ENCODE peak calls at places on chromosomes 5 and 9, in four cellular contexts. H is fibroblast of lung, P is HFF-Myc, T is HCT116. K is an unnamed sample.

GRCh38 chr5:118637947-118638670 is 350.2 kb downstream of the DTWD2 start:
- DNase-seq in H (no peak), P (no peak), T (no peak), K (no peak)

GRCh38 chr5:146751054-146751453 is 127.5 kb downstream of the PPP2R2B start:
- DNase-seq in H (no peak), P (no peak), T (no peak), K (no peak)

GRCh38 chr9:99059074-99059894 is 45.6 kb upstream of the TGFBR1 start:
- DNase-seq in H (no peak), P (no peak), T (no peak), K (no peak)

GRCh38 chr9:135574331-135574730 is 12.8 kb downstream of the PAEP start:
- DNase-seq in H (no peak), P (no peak), T (no peak), K (no peak)

GRCh38 chr5:175697846-175698245 is 40.0 kb downstream of the HRH2 start:
- DNase-seq in H (no peak), P (no peak), T (no peak), K (no peak)

GRCh38 chr5:55593115-55593472 is 58.3 kb upstream of the PLPP1 start:
- DNase-seq in H (no peak), P (no peak), T (no peak), K (no peak)

GRCh38 chr5:74897049-74897448 is 30.9 kb upstream of the FAM169A start:
- DNase-seq in H (no peak), P (no peak), T (no peak), K (no peak)

GRCh38 chr5:125229556-125229955 is 483.1 kb upstream of the ZNF608 start:
- DNase-seq in H (no peak), P (no peak), T (no peak), K (no peak)

GRCh38 chr5:149380466-149381121 is 1.5 kb upstream of the IL17B start:
- DNase-seq in H (no peak), P (no peak), T (no peak), K (no peak)

GRCh38 chr5:181205735-181206401 is 872 bp upstream of the TRIM7 start:
- DNase-seq in H (peak; percentile 31), P (no peak), T (no peak), K (no peak)

GRCh38 chr9:131276891-131277672 is 772 bp upstream of the FAM78A start:
- DNase-seq in H (no peak), P (no peak), T (no peak), K (no peak)

GRCh38 chr5:145497041-145497440 is 338.1 kb downstream of the PRELID2 start:
- DNase-seq in H (no peak), P (no peak), T (no peak), K (no peak)

GRCh38 chr5:176803027-176803942 is 7.1 kb upstream of the UNC5A start:
- DNase-seq in H (no peak), P (no peak), T (no peak), K (no peak)

GRCh38 chr5:173880306-173880985 is 7.7 kb upstream of the CPEB4 start:
- DNase-seq in H (peak; percentile 18), P (no peak), T (no peak), K (peak; percentile 81)

GRCh38 chr5:179354305-179354882 is 9.1 kb upstream of the ADAMTS2 start:
- DNase-seq in H (no peak), P (no peak), T (no peak), K (no peak)

GRCh38 chr9:13688223-13688989 is 408.9 kb upstream of the MPDZ start:
- DNase-seq in H (no peak), P (no peak), T (no peak), K (no peak)

GRCh38 chr5:170757182-170757601 is 26.3 kb upstream of the GABRP start:
- DNase-seq in H (no peak), P (no peak), T (no peak), K (peak; percentile 25)

GRCh38 chr5:113047733-113048652 is 71.4 kb downstream of the DCP2 start:
- DNase-seq in H (no peak), P (no peak), T (no peak), K (no peak)

GRCh38 chr5:1466631-1467265 is 21.5 kb upstream of the SLC6A3 start:
- DNase-seq in H (no peak), P (no peak), T (no peak), K (no peak)

GRCh38 chr5:134794136-134794535 is 35.6 kb downstream of the DDX46 start:
- DNase-seq in H (no peak), P (no peak), T (no peak), K (peak; percentile 13)

GRCh38 chr9:37620386-37620785 is 28.0 kb upstream of the TOMM5 start:
- DNase-seq in H (no peak), P (no peak), T (no peak), K (no peak)

GRCh38 chr9:77488439-77489126 is 159.5 kb downstream of the GNA14 start:
- DNase-seq in H (peak; percentile 41), P (no peak), T (peak; percentile 7), K (peak; percentile 63)

GRCh38 chr5:65062684-65063083 is 294.0 kb downstream of the CWC27 start:
- DNase-seq in H (peak; percentile 97), P (peak; percentile 31), T (no peak), K (peak; percentile 99)

GRCh38 chr5:52867809-52868208 is 80.1 kb downstream of the ITGA1 start:
- DNase-seq in H (no peak), P (no peak), T (no peak), K (no peak)

GRCh38 chr5:87030699-87031098 is 237.0 kb upstream of the RASA1 start:
- DNase-seq in H (no peak), P (no peak), T (no peak), K (no peak)

GRCh38 chr5:93017854-93018253 is 563.2 kb downstream of the NR2F1-AS1 start:
- DNase-seq in H (peak; percentile 45), P (peak; percentile 54), T (no peak), K (peak; percentile 53)

GRCh38 chr5:103258957-103259704 is 568 bp downstream of the MACIR start:
- DNase-seq in H (peak; percentile 17), P (no peak), T (no peak), K (no peak)

GRCh38 chr5:103254921-103255320 is 3.6 kb upstream of the MACIR start:
- DNase-seq in H (no peak), P (no peak), T (no peak), K (no peak)

GRCh38 chr5:103255666-103256065 is 2.9 kb upstream of the MACIR start:
- DNase-seq in H (no peak), P (no peak), T (no peak), K (no peak)

GRCh38 chr5:103258368-103258956 is at the start of gene MACIR:
- DNase-seq in H (peak; percentile 95), P (peak; percentile 89), T (peak; percentile 94), K (peak; percentile 96)

DNA sequence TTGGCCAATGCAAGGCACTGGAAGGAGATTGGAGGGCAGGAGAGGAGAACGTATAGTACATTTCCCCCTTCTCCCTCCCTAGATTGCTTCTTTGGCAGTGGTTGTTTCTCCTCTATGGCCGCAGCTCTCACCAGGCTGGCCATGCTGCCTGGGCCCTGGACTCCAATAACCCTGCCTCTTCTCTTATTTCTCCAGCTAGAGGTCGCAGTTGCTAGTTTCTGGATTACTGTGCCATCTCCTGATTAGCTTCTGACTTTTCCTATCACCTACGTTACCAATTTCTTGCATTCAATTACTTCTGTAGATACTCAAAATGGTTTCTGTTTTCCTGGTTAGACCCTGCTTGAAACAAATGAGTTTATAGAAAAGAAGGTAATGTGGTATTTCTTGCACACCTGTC is 2.4 kb upstream of the MACIR start:
- DNase-seq in H (no peak), P (no peak), T (no peak), K (no peak)
- TF ChIP-seq CTCF in H (peak; percentile 10), P (no peak), T (peak; percentile 44), K (peak; percentile 19)

DNA sequence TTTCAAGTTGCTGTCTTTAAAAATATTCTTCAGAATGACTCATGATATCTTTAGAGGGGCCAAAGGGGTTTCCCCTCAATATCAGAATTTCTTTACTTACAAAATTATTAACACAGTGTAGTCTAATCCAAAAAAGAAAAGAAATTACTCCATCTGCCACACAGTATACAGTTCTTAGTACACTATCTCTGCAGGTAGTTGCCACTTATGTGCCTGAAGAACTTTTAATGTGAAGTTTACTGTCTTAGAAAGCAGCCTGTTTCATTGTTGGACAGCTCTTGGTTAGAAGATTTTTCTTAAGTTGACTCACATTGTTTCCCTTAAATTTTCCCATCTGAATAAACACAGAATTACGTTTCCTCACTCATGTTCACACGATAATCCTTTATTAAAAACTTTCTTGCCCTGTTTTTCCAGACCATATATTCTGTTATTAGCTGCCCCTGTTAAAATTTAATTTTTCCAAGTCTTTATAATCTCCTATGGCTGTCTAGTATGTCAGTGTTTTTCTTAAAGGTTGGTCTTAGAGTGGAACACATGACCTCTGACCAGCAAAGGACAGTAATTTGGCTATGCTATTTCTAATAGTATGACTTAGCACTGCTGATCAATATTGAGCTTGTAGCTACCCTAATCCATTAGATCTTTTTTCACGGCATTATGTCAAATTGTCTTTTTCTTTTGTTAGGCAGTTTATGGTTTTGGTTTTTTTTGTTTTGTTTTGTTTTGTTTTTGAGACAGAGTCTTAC is 21.8 kb upstream of the FKTN start:
- DNase-seq in H (no peak), P (no peak), T (no peak), K (no peak)
- H3K4me3 ChIP-seq in H (no peak overlapping the region), P (no peak overlapping the region), T (no peak overlapping the region), K (no peak overlapping the region)

DNA sequence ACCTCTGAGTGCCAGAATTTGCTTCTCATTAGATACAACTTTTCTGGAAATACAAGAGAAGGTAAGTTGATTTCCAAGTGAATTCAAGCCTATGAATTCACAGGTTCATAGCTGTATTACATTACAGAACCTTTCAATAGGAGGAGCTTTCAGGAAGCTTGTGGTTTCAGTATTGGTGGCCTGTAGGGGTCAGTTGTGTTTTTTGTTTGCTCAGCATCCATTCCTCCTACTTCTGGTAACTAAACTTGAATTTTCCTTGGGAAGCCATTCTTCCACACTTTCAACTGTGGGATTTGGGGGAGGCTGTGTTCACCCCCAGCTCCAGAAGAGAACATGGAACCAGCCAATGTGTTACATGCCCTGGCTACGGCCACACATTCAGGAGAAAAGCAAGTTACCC is 5.6 kb upstream of the CYSTM1 start:
- DNase-seq in H (peak; percentile 45), P (no peak), T (no peak), K (no peak)
- TF ChIP-seq CTCF in H (peak; percentile 36), P (peak; percentile 6), T (peak; percentile 34), K (peak; percentile 28)

DNA sequence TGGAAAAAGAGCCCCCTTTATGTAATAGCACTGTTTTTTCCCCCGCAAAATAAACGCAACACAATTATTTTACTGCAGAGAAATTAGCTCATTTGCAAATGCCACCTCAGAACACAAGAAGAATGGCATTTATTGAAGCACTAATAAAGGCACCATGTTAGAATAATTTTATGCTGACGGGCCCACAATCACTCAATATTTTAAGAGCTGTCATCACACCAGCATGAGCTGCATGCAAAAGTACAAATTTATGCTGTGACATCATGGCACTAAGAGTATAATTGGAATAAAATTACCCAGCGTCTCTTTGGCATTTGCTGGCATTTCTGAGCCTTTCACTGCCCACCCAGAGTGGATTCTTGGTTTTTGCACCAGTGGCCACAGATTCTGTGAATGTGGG is 364.6 kb downstream of the TLE4 start:
- DNase-seq in H (no peak), P (no peak), T (no peak), K (no peak)
- H3K4me3 ChIP-seq in H (no peak overlapping the region), P (no peak overlapping the region), T (no peak overlapping the region), K (no peak overlapping the region)

GRCh38 chr9:90773593-90773992 is 28.0 kb upstream of the SYK start:
- DNase-seq in H (no peak), P (no peak), T (no peak), K (no peak)
- TF ChIP-seq CTCF in H (peak; percentile 27), P (peak; percentile 33), T (peak; percentile 60), K (peak; percentile 25)

GRCh38 chr5:11027660-11028059 is 266.6 kb upstream of the DAP start:
- DNase-seq in H (no peak), P (no peak), T (no peak), K (no peak)
- H3K4me3 ChIP-seq in H (no peak overlapping the region), P (no peak overlapping the region), T (no peak overlapping the region), K (no peak overlapping the region)

K was measured in fibroblast of the aortic adventitia.